ENCODE peak calls at places on chromosomes 13 and 19, in nine cellular contexts. V, R, J, L, P, G, A, T and Z are unnamed samples.

GRCh38 chr13:55999709-56000108 is 1141.0 kb upstream of the PRR20A start:
- DNase-seq in T (no peak), V (no peak), J (no peak), G (no peak), R (no peak), L (no peak), P (no peak), A (peak; percentile 46), Z (no peak)

GRCh38 chr19:42281175-42282035 is 12.4 kb downstream of the CIC start:
- DNase-seq in G (no peak), T (peak; percentile 54), J (peak; percentile 76), R (no peak), P (peak; percentile 81), A (peak; percentile 58), V (peak; percentile 73), L (peak; percentile 65), Z (no peak)

GRCh38 chr13:78610381-78610883 is 7.1 kb upstream of the POU4F1 start:
- DNase-seq in V (no peak), L (peak; percentile 54), T (no peak), A (no peak), J (no peak), G (no peak), P (no peak), R (peak; percentile 6), Z (no peak)

GRCh38 chr13:52788011-52788410 is 48.4 kb upstream of the CNMD start:
- DNase-seq in V (no peak), L (no peak), A (no peak), T (no peak), J (no peak), G (no peak), P (no peak), R (no peak), Z (no peak)

GRCh38 chr19:46372901-46373572 is 26.1 kb downstream of the PPP5C start:
- DNase-seq in R (no peak), G (no peak), L (no peak), V (peak; percentile 74), J (no peak), T (peak; percentile 34), A (peak; percentile 59), P (no peak), Z (no peak)

GRCh38 chr19:19464339-19465098 is 50.8 kb downstream of the TSSK6 start:
- DNase-seq in T (peak; percentile 79), L (peak; percentile 78), R (no peak), A (peak; percentile 83), P (peak; percentile 41), V (no peak), J (peak; percentile 34), G (no peak), Z (no peak)

GRCh38 chr13:100506154-100506553 is 82.4 kb downstream of the GGACT start:
- DNase-seq in T (no peak), A (no peak), G (no peak), L (no peak), P (no peak), J (no peak), V (no peak), R (no peak), Z (no peak)

GRCh38 chr13:59398127-59398526 is 765.6 kb downstream of the DIAPH3 start:
- DNase-seq in G (no peak), V (no peak), J (no peak), P (no peak), A (no peak), T (no peak), L (no peak), R (no peak), Z (no peak)

GRCh38 chr19:30049226-30049625 is 107.2 kb downstream of the URI1 start:
- DNase-seq in T (no peak), R (no peak), J (no peak), V (no peak), G (no peak), L (no peak), P (no peak), A (no peak), Z (no peak)

GRCh38 chr13:34064456-34065205 is 246.7 kb downstream of the RFC3 start:
- DNase-seq in T (no peak), J (no peak), A (peak; percentile 39), V (no peak), L (no peak), R (no peak), G (no peak), P (no peak), Z (no peak)

GRCh38 chr13:95724252-95724651 is 47.3 kb downstream of the DNAJC3 start:
- DNase-seq in J (no peak), A (no peak), P (no peak), L (no peak), V (no peak), T (no peak), G (no peak), R (no peak), Z (no peak)

GRCh38 chr19:18571564-18572344 is at the start of gene UBA52:
- DNase-seq in R (peak; percentile 91), V (peak; percentile 99), G (peak; percentile 98), L (peak; percentile 96), P (peak; percentile 99), A (peak; percentile 100), T (peak; percentile 98), J (peak; percentile 99), Z (peak; percentile 90)

GRCh38 chr19:16361254-16361653 is 36.6 kb downstream of the KLF2 start:
- DNase-seq in L (peak; percentile 43), P (peak; percentile 16), J (no peak), V (no peak), R (no peak), A (no peak), T (no peak), G (no peak), Z (no peak)

GRCh38 chr13:30053904-30054303 is 203.5 kb upstream of the UBL3 start:
- DNase-seq in L (no peak), V (no peak), P (no peak), J (no peak), T (no peak), R (no peak), A (no peak), G (no peak), Z (no peak)

GRCh38 chr19:18865973-18866799 is 29.8 kb downstream of the CERS1 start:
- DNase-seq in P (no peak), J (peak; percentile 80), G (peak; percentile 59), V (peak; percentile 96), L (peak; percentile 47), A (peak; percentile 85), T (peak; percentile 41), R (no peak), Z (no peak)

GRCh38 chr13:44843403-44843802 is 145.9 kb downstream of the NUFIP1 start:
- DNase-seq in A (no peak), L (no peak), P (no peak), J (no peak), T (no peak), G (no peak), R (no peak), V (no peak), Z (peak; percentile 41)

GRCh38 chr13:44840131-44840530 is 149.1 kb downstream of the NUFIP1 start:
- DNase-seq in L (no peak), T (no peak), J (no peak), R (no peak), A (no peak), G (no peak), V (no peak), P (no peak), Z (no peak)

GRCh38 chr13:44848956-44849748 is 140.1 kb downstream of the NUFIP1 start:
- DNase-seq in L (no peak), G (no peak), J (no peak), P (no peak), T (no peak), V (no peak), R (no peak), A (no peak), Z (no peak)

GRCh38 chr13:44842158-44842557 is 147.1 kb downstream of the NUFIP1 start:
- DNase-seq in P (no peak), R (no peak), J (no peak), G (no peak), A (no peak), V (no peak), L (peak; percentile 59), T (no peak), Z (no peak)

GRCh38 chr13:44844786-44845185 is 144.5 kb downstream of the NUFIP1 start:
- DNase-seq in L (no peak), P (no peak), G (no peak), R (no peak), T (no peak), V (no peak), A (no peak), J (no peak), Z (no peak)
- TF ChIP-seq CTCF in L (no peak), P (no peak), G (no peak), R (no peak), T (no peak), V (no peak), A (no peak), J (no peak), Z (no peak)

GRCh38 chr13:49303533-49304252 is 56.0 kb downstream of the CDADC1 start:
- DNase-seq in R (no peak), T (peak; percentile 76), G (no peak), V (no peak), L (no peak), P (no peak), A (no peak), J (no peak), Z (no peak)

GRCh38 chr13:49302817-49303216 is 55.1 kb downstream of the CDADC1 start:
- DNase-seq in V (no peak), A (no peak), J (no peak), L (no peak), G (no peak), T (no peak), R (no peak), P (no peak), Z (no peak)

GRCh38 chr13:49298903-49299605 is 51.3 kb downstream of the CDADC1 start:
- DNase-seq in P (no peak), A (no peak), T (peak; percentile 54), V (peak; percentile 42), L (no peak), R (no peak), G (no peak), J (no peak), Z (no peak)

GRCh38 chr13:49302222-49302621 is 54.5 kb downstream of the CDADC1 start:
- DNase-seq in A (no peak), T (no peak), G (no peak), P (no peak), J (no peak), V (no peak), R (no peak), L (no peak), Z (no peak)

GRCh38 chr13:49300716-49301589 is 53.2 kb downstream of the CDADC1 start:
- DNase-seq in J (peak; percentile 66), A (peak; percentile 73), L (peak; percentile 84), V (peak; percentile 57), P (peak; percentile 63), T (peak; percentile 73), R (peak; percentile 48), G (peak; percentile 57), Z (peak; percentile 46)
- H3K4me3 ChIP-seq in J (peak overlapping the region; percentile 52), A (no peak overlapping the region), L (no peak overlapping the region), V (no peak overlapping the region), P (no peak overlapping the region), T (no peak overlapping the region), R (no peak overlapping the region), G (no peak overlapping the region), Z (no peak overlapping the region)

GRCh38 chr19:611506-611869 is 21.8 kb downstream of the HCN2 start:
- DNase-seq in V (no peak), T (no peak), L (peak; percentile 87), G (no peak), P (no peak), R (peak; percentile 76), J (no peak), A (no peak), Z (peak; percentile 98)
- TF ChIP-seq CTCF in V (no peak), T (no peak), L (no peak), G (no peak), P (no peak), R (no peak), J (no peak), A (no peak), Z (no peak)

GRCh38 chr13:24541127-24541475 is 28.5 kb upstream of the PARP4 start:
- DNase-seq in L (no peak), R (no peak), A (no peak), J (no peak), P (no peak), V (no peak), T (no peak), G (no peak), Z (no peak)
- H3K4me3 ChIP-seq in L (no peak overlapping the region), R (peak overlapping the region; percentile 48), A (peak overlapping the region; percentile 55), J (peak overlapping the region; percentile 55), P (no peak overlapping the region), V (peak overlapping the region; percentile 36), T (no peak overlapping the region), G (no peak overlapping the region), Z (peak overlapping the region; percentile 43)